ENCODE peak calls at places on chromosomes 7 and 10, in five cellular contexts. One of them, this sample, is unnamed.

GRCh38 chr7:26083113-26083512 is 68.9 kb upstream of the NFE2L3 start:
- DNase-seq in ELF-1: peak; percentile 67
- DNase-seq in upper lobe of left lung: no peak
- DNase-seq in stimulated activated CD4-positive, alpha-beta T cell treated with anti-CD3 and anti-CD28 coated beads, Interleukin-1b, Interleukin-23, amount 100 ng/mL, for 1 hour: no peak
- DNase-seq in BJ: no peak
- DNase-seq in this sample: peak; percentile 73

GRCh38 chr10:839550-840205 is 91.8 kb downstream of the LARP4B start:
- DNase-seq in ELF-1: no peak
- DNase-seq in upper lobe of left lung: no peak
- DNase-seq in stimulated activated CD4-positive, alpha-beta T cell treated with anti-CD3 and anti-CD28 coated beads, Interleukin-1b, Interleukin-23, amount 100 ng/mL, for 1 hour: no peak
- DNase-seq in BJ: no peak
- DNase-seq in this sample: peak; percentile 9

GRCh38 chr7:156766666-156767065 is 126.1 kb downstream of the RNF32 start:
- DNase-seq in ELF-1: no peak
- DNase-seq in upper lobe of left lung: no peak
- DNase-seq in stimulated activated CD4-positive, alpha-beta T cell treated with anti-CD3 and anti-CD28 coated beads, Interleukin-1b, Interleukin-23, amount 100 ng/mL, for 1 hour: no peak
- DNase-seq in BJ: no peak
- DNase-seq in this sample: no peak

GRCh38 chr10:18759575-18759974 is 100.3 kb downstream of the ARL5B start:
- DNase-seq in ELF-1: no peak
- DNase-seq in upper lobe of left lung: no peak
- DNase-seq in stimulated activated CD4-positive, alpha-beta T cell treated with anti-CD3 and anti-CD28 coated beads, Interleukin-1b, Interleukin-23, amount 100 ng/mL, for 1 hour: no peak
- DNase-seq in BJ: no peak
- DNase-seq in this sample: no peak

GRCh38 chr10:98555011-98555619 is 108.4 kb upstream of the HPS1 start:
- DNase-seq in ELF-1: peak; percentile 23
- DNase-seq in upper lobe of left lung: no peak
- DNase-seq in stimulated activated CD4-positive, alpha-beta T cell treated with anti-CD3 and anti-CD28 coated beads, Interleukin-1b, Interleukin-23, amount 100 ng/mL, for 1 hour: no peak
- DNase-seq in BJ: no peak
- DNase-seq in this sample: no peak

GRCh38 chr10:62738916-62739315 is 65.6 kb upstream of the ADO start:
- DNase-seq in ELF-1: no peak
- DNase-seq in upper lobe of left lung: no peak
- DNase-seq in stimulated activated CD4-positive, alpha-beta T cell treated with anti-CD3 and anti-CD28 coated beads, Interleukin-1b, Interleukin-23, amount 100 ng/mL, for 1 hour: no peak
- DNase-seq in BJ: no peak
- DNase-seq in this sample: no peak

GRCh38 chr10:120948889-120949382 is 97.8 kb downstream of the WDR11 start:
- DNase-seq in ELF-1: peak; percentile 91
- DNase-seq in upper lobe of left lung: no peak
- DNase-seq in stimulated activated CD4-positive, alpha-beta T cell treated with anti-CD3 and anti-CD28 coated beads, Interleukin-1b, Interleukin-23, amount 100 ng/mL, for 1 hour: no peak
- DNase-seq in BJ: no peak
- DNase-seq in this sample: peak; percentile 41

GRCh38 chr7:128366986-128367385 is 5.5 kb upstream of the PRRT4 start:
- DNase-seq in ELF-1: no peak
- DNase-seq in upper lobe of left lung: no peak
- DNase-seq in stimulated activated CD4-positive, alpha-beta T cell treated with anti-CD3 and anti-CD28 coated beads, Interleukin-1b, Interleukin-23, amount 100 ng/mL, for 1 hour: no peak
- DNase-seq in BJ: no peak
- DNase-seq in this sample: no peak

GRCh38 chr10:59300386-59300785 is 62.0 kb downstream of the FAM13C start:
- DNase-seq in ELF-1: no peak
- DNase-seq in upper lobe of left lung: no peak
- DNase-seq in stimulated activated CD4-positive, alpha-beta T cell treated with anti-CD3 and anti-CD28 coated beads, Interleukin-1b, Interleukin-23, amount 100 ng/mL, for 1 hour: no peak
- DNase-seq in BJ: no peak
- DNase-seq in this sample: no peak

GRCh38 chr10:47190802-47191450 is 109.1 kb upstream of the GDF10 start:
- DNase-seq in ELF-1: no peak
- DNase-seq in upper lobe of left lung: no peak
- DNase-seq in stimulated activated CD4-positive, alpha-beta T cell treated with anti-CD3 and anti-CD28 coated beads, Interleukin-1b, Interleukin-23, amount 100 ng/mL, for 1 hour: no peak
- DNase-seq in BJ: no peak
- DNase-seq in this sample: no peak

GRCh38 chr10:18607503-18607902 is 43.9 kb downstream of the NSUN6 start:
- DNase-seq in ELF-1: no peak
- DNase-seq in upper lobe of left lung: no peak
- DNase-seq in stimulated activated CD4-positive, alpha-beta T cell treated with anti-CD3 and anti-CD28 coated beads, Interleukin-1b, Interleukin-23, amount 100 ng/mL, for 1 hour: no peak
- DNase-seq in BJ: no peak
- DNase-seq in this sample: peak; percentile 73

GRCh38 chr10:23499317-23499716 is 60.4 kb downstream of the OTUD1 start:
- DNase-seq in ELF-1: no peak
- DNase-seq in upper lobe of left lung: no peak
- DNase-seq in stimulated activated CD4-positive, alpha-beta T cell treated with anti-CD3 and anti-CD28 coated beads, Interleukin-1b, Interleukin-23, amount 100 ng/mL, for 1 hour: no peak
- DNase-seq in BJ: no peak
- DNase-seq in this sample: no peak

GRCh38 chr10:58473966-58474365 is 38.7 kb upstream of the BICC1 start:
- DNase-seq in ELF-1: no peak
- DNase-seq in upper lobe of left lung: no peak
- DNase-seq in stimulated activated CD4-positive, alpha-beta T cell treated with anti-CD3 and anti-CD28 coated beads, Interleukin-1b, Interleukin-23, amount 100 ng/mL, for 1 hour: no peak
- DNase-seq in BJ: no peak
- DNase-seq in this sample: peak; percentile 72

This sample was measured in M059J.